ENCODE peak calls at places on chromosome 1, in nine cellular contexts. One of them, this sample, is unnamed.

GRCh38 chr1:29121951-29122661 is 1.6 kb downstream of the TMEM200B start:
- DNase-seq in ELR: peak
- DNase-seq in body of pancreas: no peak
- DNase-seq in NCI-H774: no peak
- DNase-seq in stimulated activated CD8-positive, alpha-beta memory T cell treated with anti-CD3 and anti-CD28 coated beads, Interleukin-15, amount 100 ng/mL, for 4 hours: no peak
- DNase-seq in progenitor cell of endocrine pancreas: peak
- DNase-seq in AG09309: no peak
- DNase-seq in NCI-H446: no peak
- DNase-seq in activated T-helper 1 cell treated with Interleukin-2 at 50 U/mL for 16 hours: no peak
- DNase-seq in this sample: no peak

GRCh38 chr1:179164494-179164893 is 65.0 kb downstream of the ABL2 start:
- DNase-seq in ELR: peak
- DNase-seq in body of pancreas: no peak
- DNase-seq in NCI-H774: no peak
- DNase-seq in stimulated activated CD8-positive, alpha-beta memory T cell treated with anti-CD3 and anti-CD28 coated beads, Interleukin-15, amount 100 ng/mL, for 4 hours: no peak
- DNase-seq in progenitor cell of endocrine pancreas: no peak
- DNase-seq in AG09309: no peak
- DNase-seq in NCI-H446: no peak
- DNase-seq in activated T-helper 1 cell treated with Interleukin-2 at 50 U/mL for 16 hours: no peak
- DNase-seq in this sample: no peak

GRCh38 chr1:2836333-2836970 is 35.0 kb upstream of the TTC34 start:
- DNase-seq in ELR: no peak
- DNase-seq in body of pancreas: no peak
- DNase-seq in NCI-H774: no peak
- DNase-seq in stimulated activated CD8-positive, alpha-beta memory T cell treated with anti-CD3 and anti-CD28 coated beads, Interleukin-15, amount 100 ng/mL, for 4 hours: no peak
- DNase-seq in progenitor cell of endocrine pancreas: no peak
- DNase-seq in AG09309: no peak
- DNase-seq in NCI-H446: no peak
- DNase-seq in activated T-helper 1 cell treated with Interleukin-2 at 50 U/mL for 16 hours: no peak
- DNase-seq in this sample: no peak

GRCh38 chr1:196309386-196309785 is 298.9 kb downstream of the KCNT2 start:
- DNase-seq in ELR: peak
- DNase-seq in body of pancreas: no peak
- DNase-seq in NCI-H774: no peak
- DNase-seq in stimulated activated CD8-positive, alpha-beta memory T cell treated with anti-CD3 and anti-CD28 coated beads, Interleukin-15, amount 100 ng/mL, for 4 hours: no peak
- DNase-seq in progenitor cell of endocrine pancreas: no peak
- DNase-seq in AG09309: peak
- DNase-seq in NCI-H446: no peak
- DNase-seq in activated T-helper 1 cell treated with Interleukin-2 at 50 U/mL for 16 hours: no peak
- DNase-seq in this sample: no peak

GRCh38 chr1:55635856-55636255 is 420.7 kb upstream of the USP24 start:
- DNase-seq in ELR: no peak
- DNase-seq in body of pancreas: no peak
- DNase-seq in NCI-H774: no peak
- DNase-seq in stimulated activated CD8-positive, alpha-beta memory T cell treated with anti-CD3 and anti-CD28 coated beads, Interleukin-15, amount 100 ng/mL, for 4 hours: no peak
- DNase-seq in progenitor cell of endocrine pancreas: no peak
- DNase-seq in AG09309: no peak
- DNase-seq in NCI-H446: no peak
- DNase-seq in activated T-helper 1 cell treated with Interleukin-2 at 50 U/mL for 16 hours: no peak
- DNase-seq in this sample: no peak

GRCh38 chr1:31510853-31511789 is 65.2 kb upstream of the TINAGL1 start:
- DNase-seq in ELR: no peak
- DNase-seq in body of pancreas: peak
- DNase-seq in NCI-H774: no peak
- DNase-seq in stimulated activated CD8-positive, alpha-beta memory T cell treated with anti-CD3 and anti-CD28 coated beads, Interleukin-15, amount 100 ng/mL, for 4 hours: no peak
- DNase-seq in progenitor cell of endocrine pancreas: no peak
- DNase-seq in AG09309: no peak
- DNase-seq in NCI-H446: no peak
- DNase-seq in activated T-helper 1 cell treated with Interleukin-2 at 50 U/mL for 16 hours: no peak
- DNase-seq in this sample: no peak

GRCh38 chr1:50994997-50995396 is 25.0 kb downstream of the CDKN2C start:
- DNase-seq in ELR: no peak
- DNase-seq in body of pancreas: no peak
- DNase-seq in NCI-H774: no peak
- DNase-seq in stimulated activated CD8-positive, alpha-beta memory T cell treated with anti-CD3 and anti-CD28 coated beads, Interleukin-15, amount 100 ng/mL, for 4 hours: no peak
- DNase-seq in progenitor cell of endocrine pancreas: no peak
- DNase-seq in AG09309: no peak
- DNase-seq in NCI-H446: no peak
- DNase-seq in activated T-helper 1 cell treated with Interleukin-2 at 50 U/mL for 16 hours: no peak
- DNase-seq in this sample: no peak

GRCh38 chr1:106049595-106049994 is 1006.9 kb upstream of the PRMT6 start:
- DNase-seq in ELR: no peak
- DNase-seq in body of pancreas: no peak
- DNase-seq in NCI-H774: no peak
- DNase-seq in stimulated activated CD8-positive, alpha-beta memory T cell treated with anti-CD3 and anti-CD28 coated beads, Interleukin-15, amount 100 ng/mL, for 4 hours: no peak
- DNase-seq in progenitor cell of endocrine pancreas: no peak
- DNase-seq in AG09309: no peak
- DNase-seq in NCI-H446: no peak
- DNase-seq in activated T-helper 1 cell treated with Interleukin-2 at 50 U/mL for 16 hours: no peak
- DNase-seq in this sample: no peak

GRCh38 chr1:23395162-23395724 is 25.6 kb upstream of the ZNF436 start:
- DNase-seq in ELR: no peak
- DNase-seq in body of pancreas: no peak
- DNase-seq in NCI-H774: no peak
- DNase-seq in stimulated activated CD8-positive, alpha-beta memory T cell treated with anti-CD3 and anti-CD28 coated beads, Interleukin-15, amount 100 ng/mL, for 4 hours: no peak
- DNase-seq in progenitor cell of endocrine pancreas: no peak
- DNase-seq in AG09309: no peak
- DNase-seq in NCI-H446: no peak
- DNase-seq in activated T-helper 1 cell treated with Interleukin-2 at 50 U/mL for 16 hours: no peak
- DNase-seq in this sample: no peak

GRCh38 chr1:224106568-224107281 is 7.2 kb upstream of the FBXO28 start:
- DNase-seq in ELR: peak
- DNase-seq in body of pancreas: peak
- DNase-seq in NCI-H774: peak
- DNase-seq in stimulated activated CD8-positive, alpha-beta memory T cell treated with anti-CD3 and anti-CD28 coated beads, Interleukin-15, amount 100 ng/mL, for 4 hours: no peak
- DNase-seq in progenitor cell of endocrine pancreas: no peak
- DNase-seq in AG09309: no peak
- DNase-seq in NCI-H446: no peak
- DNase-seq in activated T-helper 1 cell treated with Interleukin-2 at 50 U/mL for 16 hours: no peak
- DNase-seq in this sample: peak

This sample was measured in epithelial cell of proximal tubule.